ENCODE peak calls at places on chromosome 2, in seven cellular contexts. One of them, this sample, is unnamed.

GRCh38 chr2:48417843-48418838 is 111.8 kb upstream of the STON1 start:
- DNase-seq in RWPE1: no peak
- DNase-seq in T-helper 2 cell: no peak
- DNase-seq in stimulated activated naive CD4-positive, alpha-beta T cell: no peak
- DNase-seq in testis: no peak
- DNase-seq in GF-D8: no peak
- DNase-seq in adrenal gland: no peak
- DNase-seq in this sample: no peak

GRCh38 chr2:43387092-43388062 is 161.0 kb upstream of the ZFP36L2 start:
- DNase-seq in RWPE1: no peak
- DNase-seq in T-helper 2 cell: no peak
- DNase-seq in adrenal gland: no peak
- DNase-seq in testis: no peak
- DNase-seq in GF-D8: no peak
- DNase-seq in stimulated activated naive CD4-positive, alpha-beta T cell: no peak
- DNase-seq in this sample: no peak

GRCh38 chr2:147487286-147487979 is 357.4 kb upstream of the ACVR2A start:
- DNase-seq in GF-D8: no peak
- DNase-seq in RWPE1: no peak
- DNase-seq in stimulated activated naive CD4-positive, alpha-beta T cell: no peak
- DNase-seq in T-helper 2 cell: no peak
- DNase-seq in testis: no peak
- DNase-seq in adrenal gland: no peak
- DNase-seq in this sample: no peak

GRCh38 chr2:171272039-171272438 is 111.3 kb upstream of the TLK1 start:
- DNase-seq in RWPE1: peak
- DNase-seq in T-helper 2 cell: no peak
- DNase-seq in GF-D8: no peak
- DNase-seq in stimulated activated naive CD4-positive, alpha-beta T cell: no peak
- DNase-seq in testis: peak
- DNase-seq in adrenal gland: peak
- DNase-seq in this sample: no peak

GRCh38 chr2:222160125-222160524 is 138.7 kb downstream of the PAX3 start:
- DNase-seq in stimulated activated naive CD4-positive, alpha-beta T cell: no peak
- DNase-seq in testis: no peak
- DNase-seq in RWPE1: no peak
- DNase-seq in adrenal gland: no peak
- DNase-seq in GF-D8: no peak
- DNase-seq in T-helper 2 cell: no peak
- DNase-seq in this sample: no peak

GRCh38 chr2:19796036-19796703 is 105.6 kb downstream of the TTC32 start:
- DNase-seq in adrenal gland: no peak
- DNase-seq in RWPE1: peak
- DNase-seq in GF-D8: no peak
- DNase-seq in T-helper 2 cell: no peak
- DNase-seq in stimulated activated naive CD4-positive, alpha-beta T cell: no peak
- DNase-seq in testis: no peak
- DNase-seq in this sample: no peak

GRCh38 chr2:201158111-201158929 is 24.6 kb upstream of the CASP10 start:
- DNase-seq in GF-D8: peak
- DNase-seq in stimulated activated naive CD4-positive, alpha-beta T cell: peak
- DNase-seq in RWPE1: peak
- DNase-seq in testis: peak
- DNase-seq in T-helper 2 cell: no peak
- DNase-seq in adrenal gland: peak
- DNase-seq in this sample: peak

GRCh38 chr2:109602617-109603188 is 11.1 kb downstream of the SEPTIN10 start:
- DNase-seq in testis: no peak
- DNase-seq in GF-D8: no peak
- DNase-seq in T-helper 2 cell: no peak
- DNase-seq in RWPE1: no peak
- DNase-seq in stimulated activated naive CD4-positive, alpha-beta T cell: no peak
- DNase-seq in adrenal gland: no peak
- DNase-seq in this sample: no peak

GRCh38 chr2:128492966-128493811 is 174.5 kb upstream of the HS6ST1 start:
- DNase-seq in T-helper 2 cell: no peak
- DNase-seq in testis: peak
- DNase-seq in adrenal gland: peak
- DNase-seq in RWPE1: no peak
- DNase-seq in stimulated activated naive CD4-positive, alpha-beta T cell: no peak
- DNase-seq in GF-D8: no peak
- DNase-seq in this sample: no peak

GRCh38 chr2:26330114-26330581 is 15.8 kb upstream of the SELENOI start:
- DNase-seq in adrenal gland: peak
- DNase-seq in testis: peak
- DNase-seq in stimulated activated naive CD4-positive, alpha-beta T cell: peak
- DNase-seq in GF-D8: peak
- DNase-seq in T-helper 2 cell: peak
- DNase-seq in RWPE1: peak
- DNase-seq in this sample: peak